ENCODE peak calls at places on chromosomes 12 and 14, in ten cellular contexts. C, I, U, G, W, L, B, P, X and H are unnamed samples.

GRCh38 chr12:11884661-11885060 is 186.1 kb upstream of the BCL2L14 start:
- DNase-seq in U (no peak), P (no peak), W (no peak), B (no peak), C (no peak), G (no peak), I (no peak), L (peak; percentile 10), X (no peak), H (no peak)

GRCh38 chr12:124655317-124656213 is 88.2 kb upstream of the NCOR2 start:
- DNase-seq in B (no peak), W (peak; percentile 61), L (peak; percentile 90), X (peak; percentile 72), C (no peak), G (no peak), U (peak; percentile 90), P (peak; percentile 83), I (peak; percentile 80), H (peak; percentile 88)

GRCh38 chr14:22982013-22982476 is 306 bp downstream of the AJUBA start:
- DNase-seq in P (no peak), W (no peak), G (no peak), L (no peak), B (no peak), C (no peak), X (no peak), I (no peak), U (no peak), H (no peak)

GRCh38 chr14:44866770-44867169 is 95.0 kb downstream of the KLHL28 start:
- DNase-seq in C (no peak), B (no peak), P (no peak), L (no peak), I (no peak), G (no peak), X (no peak), W (no peak), U (no peak), H (no peak)

GRCh38 chr12:72271741-72272661 is at the start of gene TRHDE:
- DNase-seq in U (peak; percentile 59), I (no peak), G (no peak), B (no peak), X (peak; percentile 31), P (peak; percentile 58), L (no peak), W (peak; percentile 55), C (peak; percentile 59), H (no peak)

GRCh38 chr14:91901449-91902250 is 34.3 kb upstream of the TC2N start:
- DNase-seq in U (no peak), B (no peak), L (no peak), X (no peak), G (no peak), W (no peak), I (peak; percentile 43), C (no peak), P (no peak), H (peak; percentile 29)

GRCh38 chr12:129467749-129468148 is 436.1 kb downstream of the TMEM132D start:
- DNase-seq in P (no peak), B (no peak), L (no peak), G (no peak), X (no peak), U (no peak), W (no peak), I (no peak), C (no peak), H (no peak)

GRCh38 chr12:14272954-14273910 is 92.2 kb upstream of the ATF7IP start:
- DNase-seq in U (no peak), I (no peak), P (no peak), L (no peak), C (no peak), W (no peak), X (no peak), G (no peak), B (no peak), H (no peak)

GRCh38 chr14:23143911-23144310 is 24.9 kb upstream of the CEBPE start:
- DNase-seq in B (no peak), W (no peak), C (no peak), I (no peak), U (no peak), G (no peak), P (peak; percentile 17), X (no peak), L (no peak), H (no peak)

GRCh38 chr14:39229601-39230110 is 4.1 kb upstream of the MIA2 start:
- DNase-seq in L (no peak), U (no peak), I (no peak), W (no peak), G (no peak), X (no peak), C (no peak), P (no peak), B (no peak), H (no peak)

GRCh38 chr12:72219937-72220336 is 52.2 kb upstream of the TRHDE start:
- DNase-seq in I (no peak), C (no peak), G (no peak), L (no peak), B (no peak), W (no peak), U (no peak), X (no peak), P (no peak), H (no peak)

GRCh38 chr12:23893611-23894010 is 55.9 kb downstream of the SOX5 start:
- DNase-seq in I (no peak), W (no peak), L (no peak), G (no peak), U (no peak), X (no peak), B (no peak), C (no peak), P (no peak), H (no peak)

GRCh38 chr12:89433634-89434033 is 81.3 kb upstream of the DUSP6 start:
- DNase-seq in W (no peak), X (no peak), G (no peak), C (no peak), B (no peak), P (peak; percentile 64), I (no peak), U (no peak), L (no peak), H (no peak)

GRCh38 chr12:43551971-43552559 is at the start of gene ADAMTS20:
- DNase-seq in I (no peak), U (no peak), X (no peak), B (no peak), G (no peak), W (no peak), C (no peak), L (no peak), P (peak; percentile 40), H (no peak)

GRCh38 chr12:39459027-39459434 is 16.1 kb upstream of the KIF21A start:
- DNase-seq in B (no peak), L (no peak), I (no peak), G (no peak), U (no peak), P (no peak), C (no peak), X (no peak), W (no peak), H (no peak)

GRCh38 chr14:28777773-28778606 is 11.4 kb downstream of the FOXG1 start:
- DNase-seq in C (no peak), L (no peak), U (no peak), P (no peak), X (no peak), B (no peak), G (no peak), I (no peak), W (no peak), H (no peak)

GRCh38 chr12:57483466-57483865 is 3.8 kb upstream of the ARHGAP9 start:
- DNase-seq in X (no peak), B (no peak), U (no peak), I (no peak), L (peak; percentile 46), G (no peak), C (no peak), P (peak; percentile 46), W (no peak), H (no peak)